ENCODE peak calls at places on chromosomes 11 and 22, in ten cellular contexts. V is PC-3; H is cerebellar cortex; W is bronchial epithelial cell; Z is ACHN; X is activated gamma-delta T cell treated with anti-CD3 and anti-CD28 coated beads, Interleukin-2, amount 50 U/mL, for 16 hours; B is progenitor cell of endocrine pancreas; C is LoVo; Q is activated CD8-positive, alpha-beta memory T cell treated with anti-CD3 and anti-CD28 coated beads for 24 hours; S is NCI-H345. T is an unnamed sample.

GRCh38 chr22:36330127-36330526 is 57.6 kb downstream of the MYH9 start:
- DNase-seq in V (no peak), H (no peak), W (no peak), Z (no peak), X (no peak), B (no peak), C (no peak), Q (no peak), S (no peak), T (no peak)

GRCh38 chr11:119501777-119502405 is 78.9 kb upstream of the THY1 start:
- DNase-seq in V (no peak), H (no peak), W (no peak), Z (no peak), X (no peak), B (no peak), C (no peak), Q (no peak), S (no peak), T (no peak)

GRCh38 chr22:40116496-40117200 is 61.1 kb upstream of the TNRC6B start:
- DNase-seq in V (no peak), H (no peak), W (no peak), Z (no peak), X (peak), B (no peak), C (no peak), Q (no peak), S (no peak), T (no peak)

GRCh38 chr22:27557554-27558060 is 243.9 kb downstream of the MN1 start:
- DNase-seq in V (no peak), H (no peak), W (no peak), Z (no peak), X (no peak), B (no peak), C (no peak), Q (no peak), S (no peak), T (no peak)

GRCh38 chr11:46333129-46333947 is 13.9 kb upstream of the DGKZ start:
- DNase-seq in V (no peak), H (no peak), W (no peak), Z (no peak), X (no peak), B (no peak), C (no peak), Q (peak), S (peak), T (no peak)

GRCh38 chr11:108436594-108436993 is 30.7 kb downstream of the C11orf65 start:
- DNase-seq in V (no peak), H (no peak), W (no peak), Z (no peak), X (no peak), B (no peak), C (no peak), Q (no peak), S (no peak), T (no peak)

GRCh38 chr11:71459767-71460320 is 6.8 kb downstream of the NADSYN1 start:
- DNase-seq in V (no peak), H (no peak), W (no peak), Z (no peak), X (no peak), B (no peak), C (no peak), Q (no peak), S (no peak), T (no peak)

GRCh38 chr11:6693342-6694228 is 10.4 kb upstream of the MRPL17 start:
- DNase-seq in V (peak), H (no peak), W (peak), Z (peak), X (peak), B (no peak), C (peak), Q (no peak), S (no peak), T (no peak)

GRCh38 chr11:112364962-112365481 is 104.4 kb upstream of the PLET1 start:
- DNase-seq in V (peak), H (no peak), W (peak), Z (no peak), X (no peak), B (no peak), C (no peak), Q (no peak), S (no peak), T (no peak)

GRCh38 chr11:103927535-103927934 is 108.9 kb upstream of the DDI1 start:
- DNase-seq in V (peak), H (no peak), W (peak), Z (peak), X (no peak), B (no peak), C (no peak), Q (no peak), S (no peak), T (peak)

GRCh38 chr11:113591122-113591521 is 115.0 kb downstream of the TMPRSS5 start:
- DNase-seq in V (no peak), H (no peak), W (no peak), Z (no peak), X (no peak), B (no peak), C (no peak), Q (no peak), S (peak), T (no peak)

GRCh38 chr11:13030857-13031256 is 21.7 kb downstream of the RASSF10 start:
- DNase-seq in V (no peak), H (no peak), W (peak), Z (no peak), X (no peak), B (no peak), C (peak), Q (no peak), S (peak), T (no peak)

GRCh38 chr22:40399661-40400060 is 29.3 kb downstream of the SGSM3 start:
- DNase-seq in V (no peak), H (peak), W (no peak), Z (no peak), X (no peak), B (no peak), C (no peak), Q (no peak), S (no peak), T (no peak)

GRCh38 chr11:6323291-6323905 is 3.1 kb upstream of the CAVIN3 start:
- DNase-seq in V (no peak), H (no peak), W (no peak), Z (no peak), X (no peak), B (no peak), C (no peak), Q (no peak), S (peak), T (no peak)

GRCh38 chr11:110349109-110349996 is 52.9 kb upstream of the RDX start:
- DNase-seq in V (no peak), H (no peak), W (no peak), Z (no peak), X (peak), B (no peak), C (no peak), Q (peak), S (no peak), T (no peak)

GRCh38 chr22:41848468-41848867 is 15.6 kb downstream of the SREBF2 start:
- DNase-seq in V (no peak), H (no peak), W (no peak), Z (no peak), X (no peak), B (no peak), C (no peak), Q (no peak), S (no peak), T (peak)

GRCh38 chr22:47307326-47307725 is 544.9 kb downstream of the TBC1D22A start:
- DNase-seq in V (peak), H (no peak), W (peak), Z (no peak), X (no peak), B (no peak), C (no peak), Q (peak), S (no peak), T (no peak)

GRCh38 chr11:119481021-119481666 is 58.2 kb upstream of the THY1 start:
- DNase-seq in V (peak), H (peak), W (peak), Z (peak), X (peak), B (peak), C (peak), Q (peak), S (peak), T (peak)

GRCh38 chr11:114133548-114134329 is 74.2 kb downstream of the ZBTB16 start:
- DNase-seq in V (no peak), H (no peak), W (no peak), Z (no peak), X (no peak), B (no peak), C (no peak), Q (no peak), S (no peak), T (no peak)

GRCh38 chr11:32072872-32073661 is 17.8 kb upstream of the RCN1 start:
- DNase-seq in V (no peak), H (no peak), W (no peak), Z (no peak), X (no peak), B (no peak), C (no peak), Q (no peak), S (no peak), T (no peak)

GRCh38 chr11:32586576-32587190 is 3.1 kb downstream of the EIF3M start:
- DNase-seq in V (peak), H (peak), W (peak), Z (peak), X (no peak), B (no peak), C (no peak), Q (no peak), S (no peak), T (peak)

GRCh38 chr11:114880458-114880857 is 202.1 kb downstream of the NXPE2 start:
- DNase-seq in V (no peak), H (no peak), W (no peak), Z (no peak), X (no peak), B (no peak), C (no peak), Q (no peak), S (no peak), T (no peak)

GRCh38 chr22:31199187-31199586 is 12.9 kb upstream of the LIMK2 start:
- DNase-seq in V (no peak), H (no peak), W (no peak), Z (no peak), X (no peak), B (no peak), C (no peak), Q (no peak), S (no peak), T (no peak)

GRCh38 chr11:133830931-133831907 is 14.1 kb downstream of the SPATA19 start:
- DNase-seq in V (no peak), H (no peak), W (no peak), Z (no peak), X (no peak), B (no peak), C (no peak), Q (peak), S (no peak), T (no peak)

GRCh38 chr22:36942561-36942960 is 29.1 kb downstream of the CSF2RB start:
- DNase-seq in V (no peak), H (no peak), W (no peak), Z (no peak), X (no peak), B (no peak), C (no peak), Q (no peak), S (no peak), T (no peak)

GRCh38 chr11:131675489-131675888 is 305.1 kb downstream of the NTM start:
- DNase-seq in V (no peak), H (no peak), W (no peak), Z (no peak), X (no peak), B (no peak), C (no peak), Q (no peak), S (no peak), T (no peak)

GRCh38 chr11:87223816-87224215 is 186.1 kb downstream of the TMEM135 start:
- DNase-seq in V (no peak), H (no peak), W (no peak), Z (no peak), X (no peak), B (no peak), C (no peak), Q (no peak), S (no peak), T (no peak)

GRCh38 chr11:17629113-17629512 is 82.1 kb downstream of the OTOG start:
- DNase-seq in V (no peak), H (no peak), W (no peak), Z (no peak), X (no peak), B (no peak), C (no peak), Q (no peak), S (no peak), T (no peak)

GRCh38 chr11:29129850-29130249 is 887.0 kb downstream of the KCNA4 start:
- DNase-seq in V (peak), H (no peak), W (peak), Z (no peak), X (no peak), B (no peak), C (no peak), Q (no peak), S (no peak), T (peak)

GRCh38 chr22:25141994-25142620 is 57.6 kb upstream of the CRYBB3 start:
- DNase-seq in V (no peak), H (no peak), W (no peak), Z (no peak), X (no peak), B (no peak), C (no peak), Q (no peak), S (no peak), T (no peak)

GRCh38 chr11:43898574-43898973 is 17.9 kb downstream of the ALKBH3 start:
- DNase-seq in V (no peak), H (no peak), W (no peak), Z (no peak), X (no peak), B (no peak), C (no peak), Q (no peak), S (no peak), T (no peak)

GRCh38 chr11:110524227-110524626 is 94.5 kb downstream of the FDX1 start:
- DNase-seq in V (peak), H (no peak), W (peak), Z (no peak), X (no peak), B (no peak), C (no peak), Q (no peak), S (no peak), T (no peak)

GRCh38 chr22:20520093-20520511 is 12.7 kb downstream of the MED15 start:
- DNase-seq in V (no peak), H (no peak), W (peak), Z (no peak), X (peak), B (no peak), C (no peak), Q (peak), S (no peak), T (peak)

GRCh38 chr11:130499828-130500227 is 51.4 kb downstream of the ADAMTS15 start:
- DNase-seq in V (no peak), H (no peak), W (no peak), Z (no peak), X (no peak), B (no peak), C (no peak), Q (no peak), S (no peak), T (no peak)

GRCh38 chr11:10918698-10919097 is 60.8 kb upstream of the ZBED5 start:
- DNase-seq in V (no peak), H (no peak), W (peak), Z (no peak), X (no peak), B (no peak), C (no peak), Q (no peak), S (no peak), T (peak)

GRCh38 chr11:100918551-100919500 is 210.8 kb downstream of the PGR start:
- DNase-seq in V (peak), H (no peak), W (peak), Z (no peak), X (no peak), B (no peak), C (peak), Q (no peak), S (peak), T (no peak)

GRCh38 chr11:10489444-10489785 is 34.4 kb downstream of the AMPD3 start:
- DNase-seq in V (no peak), H (no peak), W (no peak), Z (no peak), X (no peak), B (no peak), C (no peak), Q (no peak), S (no peak), T (no peak)

GRCh38 chr11:47924184-47924671 is 56.1 kb upstream of the PTPRJ start:
- DNase-seq in V (peak), H (no peak), W (peak), Z (peak), X (no peak), B (peak), C (peak), Q (no peak), S (no peak), T (no peak)

GRCh38 chr11:73393479-73394415 is 17.5 kb downstream of the RELT start:
- DNase-seq in V (peak), H (peak), W (peak), Z (peak), X (peak), B (peak), C (peak), Q (peak), S (peak), T (peak)

T was measured in Kasumi-1.